ENCODE peak calls at places on chromosomes 4 and X, in four cellular contexts. One of them, this sample, is unnamed. For H3K9me2, the result is how much of the 10 kb centered on the place peaks cover.

GRCh38 chr4:3657917-3658913 is 108.0 kb upstream of the ADRA2C start:
- DNase-seq in GM23248: peak
- DNase-seq in HCT116: no peak
- DNase-seq in PC-3: no peak
- DNase-seq in this sample: no peak

GRCh38 chr4:3369781-3370660 is 71.7 kb upstream of the HGFAC start:
- DNase-seq in GM23248: peak
- DNase-seq in HCT116: no peak
- DNase-seq in PC-3: peak
- DNase-seq in this sample: no peak

GRCh38 chrX:107731831-107732502 is 43.6 kb downstream of the TSC22D3 start:
- DNase-seq in GM23248: peak
- DNase-seq in HCT116: peak
- DNase-seq in PC-3: peak
- DNase-seq in this sample: no peak

GRCh38 chrX:122439836-122440235 is 744.2 kb upstream of the GRIA3 start:
- DNase-seq in GM23248: no peak
- DNase-seq in HCT116: no peak
- DNase-seq in PC-3: no peak
- DNase-seq in this sample: no peak

GRCh38 chrX:87338510-87338909 is 179.1 kb upstream of the KLHL4 start:
- DNase-seq in GM23248: peak
- DNase-seq in HCT116: no peak
- DNase-seq in PC-3: peak
- DNase-seq in this sample: peak

GRCh38 chrX:28591542-28591941 is 4.3 kb downstream of the IL1RAPL1 start:
- DNase-seq in GM23248: no peak
- DNase-seq in HCT116: peak
- DNase-seq in PC-3: peak
- DNase-seq in this sample: no peak

GRCh38 chr4:82744284-82744963 is 54.2 kb downstream of the SCD5 start:
- DNase-seq in GM23248: peak
- DNase-seq in HCT116: no peak
- DNase-seq in PC-3: peak
- DNase-seq in this sample: no peak

GRCh38 chr4:40909363-40909876 is 159.7 kb downstream of the NSUN7 start:
- DNase-seq in GM23248: peak
- DNase-seq in HCT116: peak
- DNase-seq in PC-3: peak
- DNase-seq in this sample: no peak

GRCh38 chrX:63718010-63718694 is 66.9 kb downstream of the ARHGEF9 start:
- DNase-seq in GM23248: no peak
- DNase-seq in HCT116: no peak
- DNase-seq in PC-3: no peak
- DNase-seq in this sample: no peak

DNA sequence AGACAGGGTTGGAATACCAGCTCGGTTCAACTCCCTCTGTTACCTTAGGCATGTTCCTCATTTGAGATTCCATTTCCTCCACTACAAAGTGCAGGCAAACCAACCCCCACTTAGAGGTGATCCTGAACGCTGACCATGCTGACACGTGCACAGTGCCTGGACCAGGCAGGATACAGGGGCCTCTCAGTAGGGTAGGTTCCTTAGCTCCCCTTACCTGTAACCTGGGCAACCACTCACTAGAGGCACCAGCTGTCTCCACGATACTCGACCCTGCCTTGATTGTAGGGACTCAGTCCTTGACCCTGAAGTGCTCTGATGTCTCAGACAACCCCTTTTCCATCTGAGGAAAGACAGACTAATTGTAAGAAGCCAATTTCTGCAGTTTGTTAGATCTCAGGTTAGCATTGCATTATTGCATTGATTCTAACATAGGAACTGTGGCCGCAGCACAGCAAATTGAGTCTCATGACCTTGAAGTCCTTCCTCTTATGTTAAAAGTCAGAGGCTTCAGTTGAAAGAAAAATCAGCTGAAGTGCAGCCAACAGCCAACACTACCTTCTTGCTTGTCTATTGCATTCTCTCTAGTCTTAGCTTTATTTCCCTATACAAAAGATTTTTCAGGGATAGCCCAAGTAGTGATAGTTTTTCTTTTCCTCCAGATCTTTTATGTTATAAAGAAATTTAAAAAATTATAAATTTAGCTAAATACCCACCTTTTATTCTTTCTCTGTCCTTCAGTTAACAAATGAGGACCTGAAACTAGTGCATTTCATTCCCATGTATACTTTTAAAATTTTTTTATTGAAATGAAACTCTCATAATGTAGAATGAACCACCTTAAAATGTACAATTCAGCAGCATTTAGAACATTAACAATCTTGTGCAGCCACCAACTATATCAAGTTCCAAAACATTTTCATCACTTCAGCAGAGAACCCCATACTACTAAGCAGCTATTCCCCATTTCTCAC is 11.2 kb upstream of the C1QTNF7 start:
- DNase-seq in GM23248: no peak
- DNase-seq in HCT116: no peak
- DNase-seq in PC-3: no peak
- DNase-seq in this sample: no peak
- H3K4me2 ChIP-seq in GM23248: no peak
- H3K4me2 ChIP-seq in HCT116: no peak
- H3K4me2 ChIP-seq in PC-3: no peak
- H3K4me2 ChIP-seq in this sample: no peak

GRCh38 chr4:10741961-10742699 is 57.6 kb upstream of the CLNK start:
- DNase-seq in GM23248: no peak
- DNase-seq in HCT116: no peak
- DNase-seq in PC-3: no peak
- DNase-seq in this sample: no peak
- H3K9me2 ChIP-seq in GM23248: under half
- H3K9me2 ChIP-seq in HCT116: under half
- H3K9me2 ChIP-seq in PC-3: under half
- H3K9me2 ChIP-seq in this sample: under half

GRCh38 chr4:53309321-53310020 is 56.4 kb downstream of the SCFD2 start:
- DNase-seq in GM23248: peak
- DNase-seq in HCT116: no peak
- DNase-seq in PC-3: no peak
- DNase-seq in this sample: no peak

GRCh38 chr4:53306729-53307128 is 59.1 kb downstream of the SCFD2 start:
- DNase-seq in GM23248: peak
- DNase-seq in HCT116: no peak
- DNase-seq in PC-3: peak
- DNase-seq in this sample: no peak

GRCh38 chr4:53307819-53308773 is 57.8 kb downstream of the SCFD2 start:
- DNase-seq in GM23248: peak
- DNase-seq in HCT116: no peak
- DNase-seq in PC-3: no peak
- DNase-seq in this sample: no peak

DNA sequence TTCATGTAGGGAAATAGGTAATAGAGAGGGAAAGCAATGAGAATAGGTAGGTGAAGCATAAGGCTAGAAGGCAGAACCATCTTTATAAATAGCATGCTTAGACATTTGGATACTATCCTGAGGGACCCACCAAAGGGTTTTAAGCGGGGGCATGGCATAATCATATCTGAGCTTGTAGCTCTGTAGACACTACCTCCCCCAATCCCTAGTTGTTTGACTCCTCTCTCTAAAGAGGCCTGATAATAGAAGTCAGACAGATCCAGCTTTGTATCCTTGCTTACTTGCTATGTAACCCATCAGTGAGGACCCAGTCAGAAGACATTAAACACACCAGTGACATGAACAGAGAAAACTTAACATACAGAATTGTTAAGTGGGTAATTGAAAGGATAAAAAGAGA is 58.7 kb downstream of the SCFD2 start:
- DNase-seq in GM23248: peak
- DNase-seq in HCT116: no peak
- DNase-seq in PC-3: no peak
- DNase-seq in this sample: no peak
- H3K4me2 ChIP-seq in GM23248: peak
- H3K4me2 ChIP-seq in HCT116: no peak
- H3K4me2 ChIP-seq in PC-3: no peak
- H3K4me2 ChIP-seq in this sample: no peak

GRCh38 chr4:6610856-6611430 is 29.5 kb upstream of the MRFAP1 start:
- DNase-seq in GM23248: no peak
- DNase-seq in HCT116: no peak
- DNase-seq in PC-3: no peak
- DNase-seq in this sample: no peak
- H3K9me2 ChIP-seq in GM23248: under half
- H3K9me2 ChIP-seq in HCT116: under half
- H3K9me2 ChIP-seq in PC-3: under half
- H3K9me2 ChIP-seq in this sample: under half

GRCh38 chr4:153530284-153530995 is 64.3 kb downstream of the TMEM131L start:
- DNase-seq in GM23248: no peak
- DNase-seq in HCT116: no peak
- DNase-seq in PC-3: no peak
- DNase-seq in this sample: no peak

GRCh38 chr4:153528705-153529493 is 62.7 kb downstream of the TMEM131L start:
- DNase-seq in GM23248: no peak
- DNase-seq in HCT116: no peak
- DNase-seq in PC-3: no peak
- DNase-seq in this sample: no peak

GRCh38 chr4:153527690-153528089 is 61.5 kb downstream of the TMEM131L start:
- DNase-seq in GM23248: no peak
- DNase-seq in HCT116: no peak
- DNase-seq in PC-3: no peak
- DNase-seq in this sample: peak

GRCh38 chr4:153530996-153531375 is 64.8 kb downstream of the TMEM131L start:
- DNase-seq in GM23248: no peak
- DNase-seq in HCT116: no peak
- DNase-seq in PC-3: no peak
- DNase-seq in this sample: no peak

DNA sequence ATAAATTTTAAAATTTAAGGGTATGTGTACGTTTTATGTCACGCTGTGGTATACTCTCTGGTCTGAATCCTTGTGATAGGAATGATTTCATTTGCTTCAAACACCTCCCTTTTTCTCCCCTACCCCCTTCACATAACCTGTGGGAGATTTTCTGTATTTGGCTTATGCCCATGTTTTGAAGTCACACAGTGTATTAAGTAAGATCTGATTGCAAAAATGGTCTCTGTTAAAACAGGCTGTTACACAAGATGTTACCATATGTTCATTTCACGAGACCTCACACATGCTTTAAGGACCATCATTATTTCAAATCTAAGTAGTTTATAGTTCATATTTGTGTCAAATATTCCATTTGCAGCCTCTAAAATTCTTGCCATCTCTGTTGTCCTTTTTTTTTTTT is 63.5 kb downstream of the TMEM131L start:
- DNase-seq in GM23248: peak
- DNase-seq in HCT116: no peak
- DNase-seq in PC-3: no peak
- DNase-seq in this sample: no peak
- H3K4me2 ChIP-seq in GM23248: no peak
- H3K4me2 ChIP-seq in HCT116: no peak
- H3K4me2 ChIP-seq in PC-3: no peak
- H3K4me2 ChIP-seq in this sample: peak